ENCODE peak calls at places on chromosomes 1 and 21, in six cellular contexts. Y is adrenal gland, G is mucosa of descending colon, O is thoracic aorta, A is cardiac fibroblast, V is GM23248. W is an unnamed sample.

GRCh38 chr1:36091698-36092097 is 3.0 kb downstream of the ADPRS start:
- DNase-seq in V (no peak), A (no peak), G (no peak), O (no peak), Y (no peak), W (no peak)

GRCh38 chr21:41478319-41479177 is 29.4 kb downstream of the TMPRSS2 start:
- DNase-seq in G (no peak), A (no peak), V (no peak), Y (no peak), O (no peak), W (no peak)

GRCh38 chr1:168932539-168932938 is 174.0 kb upstream of the ATP1B1 start:
- DNase-seq in A (peak), Y (no peak), G (no peak), V (no peak), O (no peak), W (no peak)

GRCh38 chr1:244160455-244161020 is 109.5 kb downstream of the ZBTB18 start:
- DNase-seq in G (no peak), A (no peak), O (no peak), V (no peak), Y (no peak), W (no peak)

GRCh38 chr1:117606608-117607261 is 887 bp downstream of the TENT5C start:
- DNase-seq in A (peak), V (peak), G (peak), Y (peak), O (no peak), W (peak)

GRCh38 chr1:77394166-77394565 is 112.3 kb downstream of the AK5 start:
- DNase-seq in Y (no peak), O (no peak), A (peak), G (no peak), V (peak), W (no peak)

GRCh38 chr1:58763214-58763613 is 20.6 kb downstream of the JUN start:
- DNase-seq in O (no peak), Y (no peak), V (peak), A (peak), G (no peak), W (no peak)

GRCh38 chr1:4939266-4939665 is 284.9 kb downstream of the AJAP1 start:
- DNase-seq in A (no peak), V (no peak), O (no peak), G (no peak), Y (no peak), W (no peak)

GRCh38 chr1:158035976-158036583 is 42.6 kb downstream of the KIRREL1 start:
- DNase-seq in O (no peak), V (peak), G (no peak), Y (peak), A (peak), W (no peak)

GRCh38 chr1:40710581-40711315 is 19.2 kb downstream of the NFYC start:
- DNase-seq in O (no peak), A (peak), G (no peak), Y (no peak), V (peak), W (no peak)

GRCh38 chr1:22747021-22747734 is 36.5 kb downstream of the EPHB2 start:
- DNase-seq in G (no peak), A (peak), V (peak), O (no peak), Y (peak), W (no peak)

GRCh38 chr1:97105531-97105930 is 383.9 kb downstream of the PTBP2 start:
- DNase-seq in O (no peak), A (peak), V (no peak), G (no peak), Y (no peak), W (no peak)

GRCh38 chr1:85398391-85399064 is 66.4 kb downstream of the DDAH1 start:
- DNase-seq in Y (no peak), A (peak), V (peak), G (no peak), O (no peak), W (no peak)

GRCh38 chr21:41810597-41810932 is 43.7 kb upstream of the RIPK4 start:
- DNase-seq in V (no peak), O (no peak), Y (no peak), G (no peak), A (no peak), W (no peak)

GRCh38 chr1:151702936-151703335 is 13.7 kb downstream of the CELF3 start:
- DNase-seq in Y (no peak), G (no peak), V (no peak), A (no peak), O (no peak), W (no peak)

GRCh38 chr1:217078010-217078704 is 354.9 kb upstream of the ESRRG start:
- DNase-seq in V (no peak), Y (no peak), A (no peak), G (no peak), O (no peak), W (no peak)

GRCh38 chr21:36859744-36860501 is 106.5 kb downstream of the HLCS start:
- DNase-seq in O (no peak), V (peak), A (peak), Y (peak), G (peak), W (peak)

GRCh38 chr21:39641827-39642450 is 29.2 kb downstream of the B3GALT5 start:
- DNase-seq in O (no peak), G (no peak), V (no peak), A (no peak), Y (no peak), W (no peak)

GRCh38 chr1:3372317-3372716 is 82.1 kb upstream of the ARHGEF16 start:
- DNase-seq in Y (no peak), V (no peak), G (no peak), A (no peak), O (no peak), W (no peak)

GRCh38 chr1:116521186-116521585 is 49.6 kb downstream of the CD58 start:
- DNase-seq in Y (no peak), V (peak), G (no peak), A (peak), O (no peak), W (no peak)

GRCh38 chr1:153648000-153648643 is 10.4 kb upstream of the SNAPIN start:
- DNase-seq in Y (no peak), V (no peak), G (peak), A (no peak), O (no peak), W (no peak)

GRCh38 chr1:21292991-21293536 is 2.8 kb upstream of the ECE1 start:
- DNase-seq in O (no peak), V (no peak), Y (no peak), A (no peak), G (peak), W (no peak)

GRCh38 chr1:193348126-193349045 is 162.0 kb upstream of the B3GALT2 start:
- DNase-seq in O (no peak), V (peak), G (no peak), A (peak), Y (no peak), W (no peak)

GRCh38 chr21:33101300-33102005 is 31.5 kb downstream of the OLIG1 start:
- DNase-seq in A (no peak), G (no peak), V (no peak), Y (no peak), O (no peak), W (no peak)

GRCh38 chr1:155974208-155975165 is 3.9 kb downstream of the ARHGEF2 start:
- DNase-seq in A (no peak), G (no peak), O (no peak), V (no peak), Y (no peak), W (no peak)

GRCh38 chr1:172967936-172968335 is 82.8 kb downstream of the TNFSF18 start:
- DNase-seq in A (no peak), O (no peak), V (no peak), G (no peak), Y (no peak), W (no peak)

GRCh38 chr21:15549671-15550070 is 180.1 kb upstream of the USP25 start:
- DNase-seq in A (peak), O (no peak), G (no peak), V (peak), Y (no peak), W (no peak)

GRCh38 chr1:218674280-218674773 is 329.2 kb downstream of the TGFB2 start:
- DNase-seq in A (peak), G (no peak), O (no peak), Y (peak), V (peak), W (no peak)

GRCh38 chr1:240008298-240008697 is 83.4 kb upstream of the FMN2 start:
- DNase-seq in Y (no peak), O (no peak), A (no peak), V (no peak), G (no peak), W (no peak)

GRCh38 chr1:159203621-159204020 is 1.1 kb upstream of the ACKR1 start:
- DNase-seq in V (no peak), O (no peak), A (peak), G (no peak), Y (no peak), W (no peak)

GRCh38 chr1:206803221-206803730 is 31.0 kb upstream of the IL10 start:
- DNase-seq in V (no peak), Y (no peak), O (no peak), A (peak), G (peak), W (peak)

GRCh38 chr1:47515390-47515789 is 77.5 kb downstream of the FOXD2 start:
- DNase-seq in A (no peak), V (no peak), G (no peak), Y (no peak), O (no peak), W (no peak)

GRCh38 chr21:44050276-44050675 is 38.2 kb downstream of the TRAPPC10 start:
- DNase-seq in A (no peak), V (no peak), O (no peak), Y (peak), G (no peak), W (no peak)

GRCh38 chr1:15706751-15707150 is 22.6 kb downstream of the PLEKHM2 start:
- DNase-seq in Y (no peak), G (no peak), O (no peak), V (no peak), A (no peak), W (no peak)

GRCh38 chr21:39397651-39398385 is 47.8 kb downstream of the LCA5L start:
- DNase-seq in Y (no peak), A (no peak), O (no peak), G (no peak), V (peak), W (no peak)

GRCh38 chr1:26281971-26282693 is 2.2 kb downstream of the SH3BGRL3 start:
- DNase-seq in O (no peak), Y (no peak), V (peak), A (peak), G (peak), W (no peak)